ENCODE peak calls at places on chromosomes 4 and X, in five cellular contexts. One of them, this sample, is unnamed.

GRCh38 chr4:2887343-2887742 is 43.7 kb downstream of the ADD1 start:
- DNase-seq in NCI-H2081 treated with DMSO at 0.1 percent for 48 hours: no peak
- DNase-seq in NCI-H69: peak; percentile 40
- DNase-seq in SW480: no peak
- DNase-seq in GM12865: no peak
- DNase-seq in this sample: no peak

GRCh38 chr4:96170198-96170597 is 330.3 kb downstream of the PDHA2 start:
- DNase-seq in NCI-H2081 treated with DMSO at 0.1 percent for 48 hours: no peak
- DNase-seq in NCI-H69: no peak
- DNase-seq in SW480: no peak
- DNase-seq in GM12865: peak; percentile 1
- DNase-seq in this sample: no peak

GRCh38 chr4:149120331-149121014 is 678.3 kb upstream of the NR3C2 start:
- DNase-seq in NCI-H2081 treated with DMSO at 0.1 percent for 48 hours: no peak
- DNase-seq in NCI-H69: no peak
- DNase-seq in SW480: no peak
- DNase-seq in GM12865: no peak
- DNase-seq in this sample: no peak

GRCh38 chr4:6742989-6743388 is 27.0 kb downstream of the BLOC1S4 start:
- DNase-seq in NCI-H2081 treated with DMSO at 0.1 percent for 48 hours: no peak
- DNase-seq in NCI-H69: no peak
- DNase-seq in SW480: no peak
- DNase-seq in GM12865: no peak
- DNase-seq in this sample: no peak

GRCh38 chr4:166839615-166840251 is 394.6 kb downstream of the SPOCK3 start:
- DNase-seq in NCI-H2081 treated with DMSO at 0.1 percent for 48 hours: no peak
- DNase-seq in NCI-H69: peak; percentile 22
- DNase-seq in SW480: no peak
- DNase-seq in GM12865: peak; percentile 84
- DNase-seq in this sample: no peak

GRCh38 chr4:60396680-60397079 is 803.4 kb upstream of the ADGRL3 start:
- DNase-seq in NCI-H2081 treated with DMSO at 0.1 percent for 48 hours: no peak
- DNase-seq in NCI-H69: peak; percentile 53
- DNase-seq in SW480: no peak
- DNase-seq in GM12865: no peak
- DNase-seq in this sample: no peak

GRCh38 chr4:55008166-55009056 is 117.0 kb downstream of the KDR start:
- DNase-seq in NCI-H2081 treated with DMSO at 0.1 percent for 48 hours: no peak
- DNase-seq in NCI-H69: peak; percentile 1
- DNase-seq in SW480: no peak
- DNase-seq in GM12865: no peak
- DNase-seq in this sample: no peak

GRCh38 chrX:106397788-106398538 is 213.8 kb upstream of the RADX start:
- DNase-seq in NCI-H2081 treated with DMSO at 0.1 percent for 48 hours: peak; percentile 11
- DNase-seq in NCI-H69: no peak
- DNase-seq in SW480: peak; percentile 20
- DNase-seq in GM12865: no peak
- DNase-seq in this sample: no peak

GRCh38 chr4:101019941-101020401 is 327.4 kb downstream of the PPP3CA start:
- DNase-seq in NCI-H2081 treated with DMSO at 0.1 percent for 48 hours: no peak
- DNase-seq in NCI-H69: no peak
- DNase-seq in SW480: peak; percentile 78
- DNase-seq in GM12865: peak; percentile 64
- DNase-seq in this sample: peak; percentile 34

GRCh38 chrX:37652053-37652452 is 33.5 kb upstream of the XK start:
- DNase-seq in NCI-H2081 treated with DMSO at 0.1 percent for 48 hours: no peak
- DNase-seq in NCI-H69: no peak
- DNase-seq in SW480: no peak
- DNase-seq in GM12865: peak; percentile 2
- DNase-seq in this sample: no peak

GRCh38 chrX:51148848-51149247 is 183.8 kb upstream of the NUDT10 start:
- DNase-seq in NCI-H2081 treated with DMSO at 0.1 percent for 48 hours: no peak
- DNase-seq in NCI-H69: no peak
- DNase-seq in SW480: peak; percentile 20
- DNase-seq in GM12865: no peak
- DNase-seq in this sample: no peak

GRCh38 chr4:85928775-85929585 is 430.9 kb downstream of the MAPK10 start:
- DNase-seq in NCI-H2081 treated with DMSO at 0.1 percent for 48 hours: no peak
- DNase-seq in NCI-H69: no peak
- DNase-seq in SW480: no peak
- DNase-seq in GM12865: peak; percentile 9
- DNase-seq in this sample: peak; percentile 60

GRCh38 chrX:1249101-1249887 is 19.3 kb upstream of the CSF2RA start:
- DNase-seq in NCI-H2081 treated with DMSO at 0.1 percent for 48 hours: no peak
- DNase-seq in NCI-H69: no peak
- DNase-seq in SW480: peak; percentile 29
- DNase-seq in GM12865: peak; percentile 54
- DNase-seq in this sample: peak; percentile 36

GRCh38 chrX:46757593-46757992 is 1.3 kb downstream of the SLC9A7 start:
- DNase-seq in NCI-H2081 treated with DMSO at 0.1 percent for 48 hours: no peak
- DNase-seq in NCI-H69: peak; percentile 7
- DNase-seq in SW480: peak; percentile 14
- DNase-seq in GM12865: peak; percentile 10
- DNase-seq in this sample: no peak

GRCh38 chr4:176792348-176793059 is at the start of gene VEGFC:
- DNase-seq in NCI-H2081 treated with DMSO at 0.1 percent for 48 hours: no peak
- DNase-seq in NCI-H69: peak; percentile 71
- DNase-seq in SW480: no peak
- DNase-seq in GM12865: peak; percentile 45
- DNase-seq in this sample: peak; percentile 24

This sample was measured in colonic mucosa.